ENCODE peak calls at places on chromosomes 1 and 21, in four cellular contexts. X is hepatocyte, S is thoracic aorta, T is AG04450. Z is an unnamed sample.

GRCh38 chr1:100606438-100606837 is 68.5 kb downstream of the GPR88 start:
- DNase-seq in X (peak), S (no peak), T (no peak), Z (peak)

GRCh38 chr1:150621497-150622113 is 7.8 kb downstream of the ENSA start:
- DNase-seq in X (peak), S (no peak), T (no peak), Z (peak)

GRCh38 chr1:32339363-32339978 is 3.4 kb upstream of the MARCKSL1 start:
- DNase-seq in X (no peak), S (no peak), T (no peak), Z (no peak)

GRCh38 chr1:37940299-37940947 is 6.4 kb downstream of the INPP5B start:
- DNase-seq in X (peak), S (no peak), T (no peak), Z (no peak)

GRCh38 chr1:214426420-214426812 is 125.0 kb downstream of the PTPN14 start:
- DNase-seq in X (no peak), S (no peak), T (no peak), Z (no peak)

GRCh38 chr1:214898718-214899117 is 183.8 kb upstream of the KCNK2 start:
- DNase-seq in X (no peak), S (no peak), T (no peak), Z (no peak)

GRCh38 chr1:237387144-237387505 is 345.1 kb downstream of the RYR2 start:
- DNase-seq in X (no peak), S (no peak), T (no peak), Z (no peak)

GRCh38 chr1:245800901-245801605 is 646.3 kb downstream of the KIF26B start:
- DNase-seq in X (peak), S (no peak), T (peak), Z (no peak)

GRCh38 chr1:75198761-75199160 is 64.6 kb downstream of the LHX8 start:
- DNase-seq in X (no peak), S (no peak), T (no peak), Z (no peak)

GRCh38 chr1:30668546-30669327 is 54.6 kb downstream of the MATN1 start:
- DNase-seq in X (no peak), S (no peak), T (no peak), Z (no peak)

GRCh38 chr1:193581338-193581737 is 394.9 kb upstream of the B3GALT2 start:
- DNase-seq in X (no peak), S (no peak), T (no peak), Z (no peak)

GRCh38 chr1:116886532-116886931 is 23.2 kb upstream of the PTGFRN start:
- DNase-seq in X (peak), S (no peak), T (no peak), Z (no peak)

GRCh38 chr1:37476087-37476452 is 1.7 kb downstream of the ZC3H12A start:
- DNase-seq in X (no peak), S (no peak), T (no peak), Z (no peak)

GRCh38 chr1:232784794-232785193 is 20.4 kb upstream of the MAP10 start:
- DNase-seq in X (no peak), S (no peak), T (no peak), Z (no peak)

GRCh38 chr21:28592205-28592845 is 400.4 kb downstream of the LTN1 start:
- DNase-seq in X (no peak), S (no peak), T (no peak), Z (no peak)

GRCh38 chr1:175207971-175208370 is 15.4 kb upstream of the KIAA0040 start:
- DNase-seq in X (no peak), S (no peak), T (no peak), Z (no peak)

GRCh38 chr1:218345673-218346390 is 696 bp downstream of the TGFB2 start:
- DNase-seq in X (peak), S (no peak), T (no peak), Z (peak)

GRCh38 chr1:220687809-220688208 is 2.4 kb upstream of the C1orf115 start:
- DNase-seq in X (no peak), S (no peak), T (no peak), Z (no peak)

DNA sequence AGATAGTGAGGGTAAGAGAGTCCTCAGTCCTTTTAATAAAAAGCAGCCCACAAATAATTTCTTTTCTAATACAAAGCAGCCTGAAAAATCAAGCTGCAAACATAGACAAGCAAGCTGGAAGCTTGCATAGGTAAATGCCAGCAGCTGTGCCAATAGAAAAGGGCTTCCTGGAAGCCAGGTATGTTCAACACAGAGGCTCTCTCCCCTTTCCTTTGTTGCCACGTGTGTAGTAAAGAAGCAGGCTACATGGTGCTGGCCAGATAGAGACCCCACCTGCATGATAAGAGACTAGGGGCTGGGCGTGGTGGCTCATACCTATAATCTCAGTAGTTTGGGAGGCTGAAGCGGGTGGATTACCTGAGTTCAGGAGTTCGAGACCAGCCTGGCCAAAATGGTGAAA is 50.1 kb upstream of the ERRFI1 start:
- DNase-seq in X (no peak), S (no peak), T (no peak), Z (no peak)
- H3K4me3 ChIP-seq in X (no peak), S (no peak), T (no peak), Z (no peak)

GRCh38 chr21:42992943-42993712 is 18.8 kb downstream of the PKNOX1 start:
- DNase-seq in X (no peak), S (no peak), T (no peak), Z (no peak)

GRCh38 chr21:42988234-42988965 is 14.0 kb downstream of the PKNOX1 start:
- DNase-seq in X (no peak), S (no peak), T (no peak), Z (no peak)

GRCh38 chr21:42997053-42997452 is 22.7 kb downstream of the PKNOX1 start:
- DNase-seq in X (peak), S (no peak), T (peak), Z (peak)

GRCh38 chr21:42990251-42990650 is 15.9 kb downstream of the PKNOX1 start:
- DNase-seq in X (no peak), S (no peak), T (no peak), Z (no peak)

DNA sequence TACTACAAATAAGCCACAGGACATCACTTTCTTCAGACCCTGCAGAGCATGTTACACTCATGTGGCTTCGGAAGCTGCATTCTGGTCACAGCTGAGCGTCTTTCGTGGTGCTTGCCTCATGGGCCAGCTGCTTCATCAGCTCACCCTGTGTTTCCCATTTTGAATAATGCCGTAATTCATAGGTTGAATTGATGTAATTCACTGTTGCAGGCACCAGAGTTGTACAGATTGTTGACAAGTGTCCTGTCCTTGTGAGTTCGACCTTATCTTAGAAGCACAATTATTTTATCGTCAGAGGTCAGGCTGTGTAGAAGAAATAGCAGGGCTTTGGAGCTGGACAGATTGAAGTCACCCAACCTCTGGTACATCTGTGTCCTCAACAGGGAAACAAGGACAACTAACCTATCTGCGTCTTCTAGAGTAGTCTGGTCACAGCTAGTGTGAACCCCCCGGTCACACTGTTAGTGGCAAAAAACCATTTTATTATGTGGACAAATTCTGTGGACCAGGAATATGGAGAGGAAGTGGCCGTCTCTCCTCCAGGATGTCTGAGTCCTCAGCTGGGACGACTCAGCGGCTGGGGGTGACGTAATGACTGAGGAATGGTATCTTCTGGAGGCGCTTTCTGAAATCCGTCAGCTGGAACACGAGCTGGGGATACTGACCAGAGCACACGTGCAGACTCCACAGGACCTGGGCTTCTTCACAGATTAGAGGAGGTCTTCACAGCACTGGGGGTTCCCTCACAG is 17.8 kb downstream of the PKNOX1 start:
- DNase-seq in X (peak), S (no peak), T (peak), Z (peak)
- H3K4me3 ChIP-seq in X (no peak), S (no peak), T (no peak), Z (no peak)

GRCh38 chr1:57206038-57206437 is 217.8 kb downstream of the DAB1 start:
- DNase-seq in X (no peak), S (no peak), T (no peak), Z (no peak)

GRCh38 chr1:57208903-57209302 is 215.0 kb downstream of the DAB1 start:
- DNase-seq in X (peak), S (no peak), T (no peak), Z (no peak)

GRCh38 chr1:57204942-57205787 is 218.7 kb downstream of the DAB1 start:
- DNase-seq in X (no peak), S (no peak), T (no peak), Z (no peak)

GRCh38 chr1:57202254-57202653 is 221.6 kb downstream of the DAB1 start:
- DNase-seq in X (no peak), S (no peak), T (no peak), Z (no peak)

GRCh38 chr1:57204091-57204490 is 219.8 kb downstream of the DAB1 start:
- DNase-seq in X (no peak), S (no peak), T (no peak), Z (no peak)
- H3K4me3 ChIP-seq in X (no peak), S (no peak), T (no peak), Z (no peak)

GRCh38 chr1:209768354-209768774 is 12.5 kb downstream of the TRAF3IP3 start:
- DNase-seq in X (no peak), S (no peak), T (no peak), Z (no peak)
- H3K4me3 ChIP-seq in X (no peak), S (peak), T (no peak), Z (no peak)